ENCODE peak calls at places on chromosomes 4 and X, in ten cellular contexts. G is activated T-helper 1 cell treated with anti-CD3 and anti-CD28 coated beads, Interleukin-2, amount 50 U/mL, for 16 hours; U is breast epithelium; H is NCI-H1105; C is nephron progenitor cell; V is NCI-H1092; T is ovary; K is M059J; J is activated CD4-positive, alpha-beta T cell treated with anti-CD3 and anti-CD28 coated beads, Interleukin-2, amount 50 U/mL, for 1 hour; R is NCI-H510A. F is an unnamed sample.

GRCh38 chr4:146472404-146472803 is 49.3 kb downstream of the SLC10A7 start:
- DNase-seq in G (no peak), U (no peak), H (no peak), C (no peak), V (no peak), T (no peak), K (no peak), J (no peak), R (no peak), F (peak)

GRCh38 chr4:184248216-184248615 is 30.5 kb upstream of the ENPP6 start:
- DNase-seq in G (no peak), U (no peak), H (no peak), C (no peak), V (no peak), T (no peak), K (no peak), J (no peak), R (no peak), F (no peak)

GRCh38 chrX:14409341-14409740 is 120.0 kb upstream of the GLRA2 start:
- DNase-seq in G (no peak), U (no peak), H (no peak), C (no peak), V (no peak), T (no peak), K (peak), J (no peak), R (no peak), F (no peak)

GRCh38 chrX:4547218-4547836 is 833.9 kb upstream of the PRKX start:
- DNase-seq in G (peak), U (peak), H (no peak), C (peak), V (peak), T (no peak), K (peak), J (peak), R (peak), F (peak)

GRCh38 chr4:79198886-79199591 is 126.8 kb downstream of the NAA11 start:
- DNase-seq in G (no peak), U (no peak), H (peak), C (no peak), V (peak), T (no peak), K (no peak), J (no peak), R (no peak), F (no peak)

GRCh38 chr4:2812600-2812932 is 19.7 kb downstream of the SH3BP2 start:
- DNase-seq in G (no peak), U (no peak), H (no peak), C (no peak), V (no peak), T (no peak), K (no peak), J (no peak), R (no peak), F (peak)

GRCh38 chrX:51894697-51895336 is 1.4 kb downstream of the MAGED1 start:
- DNase-seq in G (no peak), U (no peak), H (peak), C (peak), V (peak), T (peak), K (no peak), J (no peak), R (peak), F (peak)

GRCh38 chr4:102694791-102695190 is 66.0 kb downstream of the MANBA start:
- DNase-seq in G (no peak), U (no peak), H (no peak), C (no peak), V (no peak), T (no peak), K (peak), J (no peak), R (no peak), F (no peak)

GRCh38 chr4:106080376-106080775 is 185.1 kb downstream of the NPNT start:
- DNase-seq in G (no peak), U (no peak), H (no peak), C (no peak), V (no peak), T (no peak), K (no peak), J (no peak), R (no peak), F (no peak)

GRCh38 chr4:1873291-1873690 is 2.1 kb downstream of the NSD2 start:
- DNase-seq in G (no peak), U (no peak), H (no peak), C (no peak), V (no peak), T (no peak), K (no peak), J (no peak), R (no peak), F (no peak)

GRCh38 chr4:560061-560460 is 16.0 kb downstream of the TMEM271 start:
- DNase-seq in G (no peak), U (no peak), H (no peak), C (no peak), V (no peak), T (no peak), K (no peak), J (no peak), R (no peak), F (no peak)

GRCh38 chr4:112509243-112510190 is 6.5 kb downstream of the NEUROG2 start:
- DNase-seq in G (no peak), U (no peak), H (no peak), C (peak), V (peak), T (no peak), K (peak), J (no peak), R (no peak), F (peak)

GRCh38 chr4:79663157-79663556 is 255.1 kb upstream of the GK2 start:
- DNase-seq in G (no peak), U (no peak), H (no peak), C (no peak), V (no peak), T (no peak), K (no peak), J (no peak), R (no peak), F (peak)

GRCh38 chr4:110165382-110166285 is 32.8 kb downstream of the ELOVL6 start:
- DNase-seq in G (peak), U (no peak), H (no peak), C (peak), V (no peak), T (no peak), K (peak), J (peak), R (peak), F (peak)

GRCh38 chr4:24260922-24261581 is 323.3 kb downstream of the DHX15 start:
- DNase-seq in G (no peak), U (no peak), H (no peak), C (no peak), V (no peak), T (no peak), K (no peak), J (no peak), R (no peak), F (peak)

GRCh38 chr4:24212642-24213041 is 322.8 kb upstream of the PPARGC1A start:
- DNase-seq in G (no peak), U (no peak), H (no peak), C (no peak), V (no peak), T (no peak), K (no peak), J (no peak), R (no peak), F (no peak)

GRCh38 chr4:56570041-56570440 is 64.5 kb downstream of the ARL9 start:
- DNase-seq in G (no peak), U (no peak), H (no peak), C (no peak), V (no peak), T (no peak), K (peak), J (no peak), R (no peak), F (no peak)

GRCh38 chr4:64713256-64713840 is 304.1 kb upstream of the TECRL start:
- DNase-seq in G (no peak), U (no peak), H (no peak), C (no peak), V (no peak), T (no peak), K (peak), J (no peak), R (no peak), F (peak)

F was measured in left kidney.